ENCODE peak calls at places on chromosomes 16 and 17, in seven cellular contexts. Y, C, I, V, A, Q and Z are unnamed samples.

GRCh38 chr16:19559242-19559910 is 3.9 kb downstream of the VPS35L start:
- DNase-seq in Y (no peak), C (peak), I (peak), V (peak), A (peak), Q (no peak), Z (no peak)

GRCh38 chr16:86566601-86566965 is at the start of gene FOXC2:
- DNase-seq in Y (peak), C (peak), I (peak), V (peak), A (peak), Q (peak), Z (peak)

GRCh38 chr17:4642286-4642685 is 808 bp upstream of the ALOX15 start:
- DNase-seq in Y (no peak), C (peak), I (no peak), V (no peak), A (no peak), Q (no peak), Z (no peak)

GRCh38 chr17:41647038-41647813 is 22.9 kb upstream of the KRT17 start:
- DNase-seq in Y (no peak), C (no peak), I (no peak), V (no peak), A (no peak), Q (no peak), Z (no peak)

GRCh38 chr16:7651803-7652570 is 319.3 kb downstream of the RBFOX1 start:
- DNase-seq in Y (no peak), C (peak), I (no peak), V (no peak), A (no peak), Q (no peak), Z (no peak)

GRCh38 chr16:15829460-15829859 is 27.4 kb downstream of the MYH11 start:
- DNase-seq in Y (peak), C (peak), I (no peak), V (peak), A (no peak), Q (no peak), Z (no peak)

GRCh38 chr17:36674278-36674650 is 72.9 kb downstream of the MRM1 start:
- DNase-seq in Y (no peak), C (no peak), I (no peak), V (no peak), A (no peak), Q (peak), Z (no peak)

GRCh38 chr17:57275365-57275764 is 19.0 kb downstream of the MSI2 start:
- DNase-seq in Y (no peak), C (no peak), I (no peak), V (no peak), A (no peak), Q (no peak), Z (no peak)

GRCh38 chr17:6254036-6254435 is 180.9 kb downstream of the AIPL1 start:
- DNase-seq in Y (no peak), C (no peak), I (peak), V (peak), A (no peak), Q (no peak), Z (no peak)

GRCh38 chr16:14486520-14487303 is 143.3 kb downstream of the PARN start:
- DNase-seq in Y (peak), C (peak), I (peak), V (peak), A (peak), Q (no peak), Z (peak)

GRCh38 chr17:67022451-67022810 is 21.9 kb upstream of the CACNG1 start:
- DNase-seq in Y (no peak), C (no peak), I (no peak), V (no peak), A (no peak), Q (no peak), Z (no peak)

GRCh38 chr16:13672196-13672595 is 247.8 kb upstream of the ERCC4 start:
- DNase-seq in Y (no peak), C (peak), I (no peak), V (no peak), A (no peak), Q (no peak), Z (no peak)

GRCh38 chr16:87056083-87056482 is 261.1 kb downstream of the C16orf95 start:
- DNase-seq in Y (no peak), C (no peak), I (no peak), V (peak), A (peak), Q (no peak), Z (no peak)

GRCh38 chr17:37096071-37096470 is 147.3 kb downstream of the AATF start:
- DNase-seq in Y (no peak), C (no peak), I (no peak), V (no peak), A (no peak), Q (no peak), Z (no peak)

GRCh38 chr16:68644715-68645493 is at the start of gene CDH3:
- DNase-seq in Y (no peak), C (peak), I (no peak), V (no peak), A (no peak), Q (peak), Z (peak)

GRCh38 chr17:35373984-35374765 is 754 bp upstream of the SLFN11 start:
- DNase-seq in Y (peak), C (peak), I (no peak), V (peak), A (peak), Q (no peak), Z (no peak)

GRCh38 chr17:74213897-74214386 is 571 bp downstream of the TTYH2 start:
- DNase-seq in Y (peak), C (peak), I (no peak), V (no peak), A (no peak), Q (no peak), Z (no peak)

GRCh38 chr16:68091604-68092261 is 6.6 kb downstream of the NFATC3 start:
- DNase-seq in Y (no peak), C (no peak), I (no peak), V (peak), A (peak), Q (no peak), Z (no peak)

GRCh38 chr17:16439303-16439791 is 24.0 kb downstream of the TRPV2 start:
- DNase-seq in Y (no peak), C (no peak), I (no peak), V (peak), A (no peak), Q (no peak), Z (no peak)

GRCh38 chr16:1290860-1291575 is 18.4 kb upstream of the UBE2I start:
- DNase-seq in Y (no peak), C (no peak), I (no peak), V (no peak), A (no peak), Q (no peak), Z (no peak)

GRCh38 chr17:28509784-28510183 is 3.6 kb downstream of the FOXN1 start:
- DNase-seq in Y (no peak), C (no peak), I (no peak), V (no peak), A (no peak), Q (no peak), Z (no peak)

GRCh38 chr17:67491009-67491677 is 114.1 kb downstream of the PITPNC1 start:
- DNase-seq in Y (peak), C (peak), I (peak), V (peak), A (peak), Q (no peak), Z (no peak)

GRCh38 chr17:56020369-56020768 is 132.9 kb upstream of the ANKFN1 start:
- DNase-seq in Y (no peak), C (no peak), I (no peak), V (no peak), A (no peak), Q (no peak), Z (no peak)

GRCh38 chr16:6600167-6600566 is 732.5 kb upstream of the RBFOX1 start:
- DNase-seq in Y (no peak), C (no peak), I (no peak), V (no peak), A (no peak), Q (no peak), Z (no peak)

GRCh38 chr17:50903604-50904521 is 37.7 kb upstream of the TOB1 start:
- DNase-seq in Y (no peak), C (no peak), I (no peak), V (peak), A (no peak), Q (peak), Z (no peak)

GRCh38 chr17:58415371-58416055 is 1.8 kb downstream of the RNF43 start:
- DNase-seq in Y (peak), C (peak), I (no peak), V (no peak), A (no peak), Q (no peak), Z (no peak)

DNA sequence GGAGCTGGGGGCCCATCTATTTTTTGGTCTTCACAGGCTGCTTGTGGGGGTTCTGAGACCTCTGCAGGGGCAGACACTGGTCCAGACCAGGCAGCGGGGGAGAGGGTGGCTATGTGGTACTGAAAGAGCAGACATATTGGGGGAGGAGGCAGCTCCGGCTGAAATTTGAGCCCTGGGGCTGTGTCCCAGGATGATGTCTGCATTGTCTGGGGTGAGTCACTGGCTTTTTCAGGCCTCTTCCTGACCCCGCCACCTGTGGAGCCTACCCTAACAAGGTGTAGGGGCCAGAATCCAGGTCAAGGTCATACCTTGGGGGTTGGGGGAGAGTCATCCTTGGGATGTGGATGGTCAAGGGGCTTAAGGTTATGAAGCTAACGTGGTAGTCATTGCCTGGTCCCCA is 2.4 kb downstream of the CORO6 start:
- DNase-seq in Y (no peak), C (no peak), I (no peak), V (no peak), A (peak), Q (no peak), Z (no peak)
- TF ChIP-seq CTCF in Y (no peak), C (no peak), I (no peak), V (no peak), A (no peak), Q (no peak), Z (no peak)

DNA sequence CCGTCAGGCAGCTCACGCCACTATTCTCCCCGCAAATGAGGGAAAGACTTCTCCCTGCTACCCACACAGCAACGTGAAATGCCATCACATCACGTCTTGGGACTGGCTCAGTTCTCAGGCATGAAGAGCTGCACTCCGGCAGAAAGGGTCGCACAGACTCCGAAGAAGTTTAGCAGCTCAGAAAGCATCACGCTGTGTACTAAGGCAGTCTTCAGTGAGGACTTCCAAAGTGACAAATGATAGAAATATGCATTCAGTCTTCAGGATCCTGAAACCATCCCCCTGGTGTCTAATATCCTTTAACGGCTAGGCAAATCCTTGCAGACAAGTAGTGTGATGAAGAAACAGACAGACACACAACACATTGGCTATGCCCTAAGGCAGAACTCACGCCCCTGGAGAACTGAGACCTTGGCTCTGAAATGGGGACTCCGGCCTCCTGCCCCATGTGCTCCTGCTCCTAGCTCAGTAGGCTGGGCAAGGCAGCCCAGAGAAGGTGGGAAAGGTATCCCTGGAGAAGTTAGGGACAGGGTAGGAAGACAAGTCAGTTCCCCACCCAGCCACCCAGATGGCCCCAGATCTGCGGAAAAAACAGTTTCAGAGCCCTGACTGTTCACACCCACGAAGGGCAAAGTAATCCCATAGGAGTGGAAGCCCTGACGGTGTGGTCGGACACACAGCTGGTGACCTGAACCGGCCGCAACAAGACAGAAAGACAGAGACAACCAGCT is 1.6 kb downstream of the XYLT1 start:
- DNase-seq in Y (no peak), C (peak), I (peak), V (peak), A (peak), Q (no peak), Z (no peak)
- TF ChIP-seq CTCF in Y (no peak), C (no peak), I (no peak), V (peak), A (no peak), Q (no peak), Z (no peak)

GRCh38 chr16:46916980-46917379 is 32.8 kb downstream of the GPT2 start:
- DNase-seq in Y (no peak), C (no peak), I (no peak), V (no peak), A (no peak), Q (no peak), Z (no peak)

GRCh38 chr16:46918400-46918799 is 34.2 kb downstream of the GPT2 start:
- DNase-seq in Y (no peak), C (no peak), I (no peak), V (no peak), A (no peak), Q (no peak), Z (no peak)

GRCh38 chr16:46922239-46922638 is 38.1 kb downstream of the GPT2 start:
- DNase-seq in Y (no peak), C (no peak), I (no peak), V (no peak), A (no peak), Q (no peak), Z (no peak)

GRCh38 chr16:46920402-46921068 is 36.4 kb downstream of the GPT2 start:
- DNase-seq in Y (no peak), C (no peak), I (no peak), V (no peak), A (no peak), Q (no peak), Z (no peak)

GRCh38 chr16:46918905-46919792 is 35.0 kb downstream of the GPT2 start:
- DNase-seq in Y (no peak), C (peak), I (no peak), V (no peak), A (no peak), Q (no peak), Z (no peak)
- TF ChIP-seq CTCF in Y (no peak), C (peak), I (no peak), V (no peak), A (no peak), Q (no peak), Z (peak)

GRCh38 chr16:3094289-3095027 is 4.6 kb downstream of the ZSCAN10 start:
- DNase-seq in Y (no peak), C (peak), I (no peak), V (peak), A (peak), Q (peak), Z (no peak)
- TF ChIP-seq CTCF in Y (peak), C (peak), I (peak), V (peak), A (peak), Q (peak), Z (peak)

DNA sequence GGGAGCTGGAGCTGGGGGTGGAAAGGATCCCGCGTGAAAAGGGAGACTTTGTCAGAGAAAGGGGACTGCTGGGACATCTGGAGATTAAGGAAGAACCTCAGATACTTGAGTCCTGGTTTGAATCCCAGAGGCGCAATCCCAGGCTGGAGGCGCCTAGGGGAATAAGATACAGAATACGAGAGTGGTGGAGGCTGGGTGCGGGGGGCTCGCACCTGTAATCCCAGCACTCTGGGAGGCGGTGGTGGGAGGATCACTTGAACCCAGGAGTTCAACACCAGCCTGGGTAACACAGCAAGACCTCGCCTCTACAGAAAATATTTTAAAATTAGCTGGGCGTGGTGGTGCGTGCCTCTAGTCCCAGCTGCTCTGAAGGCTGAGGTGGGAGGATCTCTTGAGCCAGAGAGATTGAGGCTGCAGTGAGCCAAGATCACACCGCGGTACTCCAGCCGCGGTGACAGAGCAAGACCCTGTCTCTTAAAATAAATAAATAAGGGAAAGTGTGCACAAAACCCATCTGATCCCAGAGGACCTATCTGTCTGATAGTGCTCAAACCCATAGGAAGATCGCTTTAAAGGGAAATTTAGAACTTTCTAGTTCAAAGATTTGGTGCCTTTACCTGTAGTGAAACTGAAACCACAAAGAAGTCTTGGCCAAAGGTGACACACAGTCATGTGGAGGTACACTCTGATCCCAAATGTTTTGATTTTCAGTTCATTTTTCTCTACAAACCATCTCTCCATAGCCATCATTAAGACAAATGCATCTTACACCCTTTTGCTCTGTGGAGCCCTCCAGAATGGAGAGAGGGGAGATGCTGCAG is 625 bp upstream of the SCRN2 start:
- DNase-seq in Y (no peak), C (no peak), I (no peak), V (no peak), A (no peak), Q (no peak), Z (no peak)
- TF ChIP-seq CTCF in Y (no peak), C (no peak), I (no peak), V (no peak), A (peak), Q (peak), Z (peak)

DNA sequence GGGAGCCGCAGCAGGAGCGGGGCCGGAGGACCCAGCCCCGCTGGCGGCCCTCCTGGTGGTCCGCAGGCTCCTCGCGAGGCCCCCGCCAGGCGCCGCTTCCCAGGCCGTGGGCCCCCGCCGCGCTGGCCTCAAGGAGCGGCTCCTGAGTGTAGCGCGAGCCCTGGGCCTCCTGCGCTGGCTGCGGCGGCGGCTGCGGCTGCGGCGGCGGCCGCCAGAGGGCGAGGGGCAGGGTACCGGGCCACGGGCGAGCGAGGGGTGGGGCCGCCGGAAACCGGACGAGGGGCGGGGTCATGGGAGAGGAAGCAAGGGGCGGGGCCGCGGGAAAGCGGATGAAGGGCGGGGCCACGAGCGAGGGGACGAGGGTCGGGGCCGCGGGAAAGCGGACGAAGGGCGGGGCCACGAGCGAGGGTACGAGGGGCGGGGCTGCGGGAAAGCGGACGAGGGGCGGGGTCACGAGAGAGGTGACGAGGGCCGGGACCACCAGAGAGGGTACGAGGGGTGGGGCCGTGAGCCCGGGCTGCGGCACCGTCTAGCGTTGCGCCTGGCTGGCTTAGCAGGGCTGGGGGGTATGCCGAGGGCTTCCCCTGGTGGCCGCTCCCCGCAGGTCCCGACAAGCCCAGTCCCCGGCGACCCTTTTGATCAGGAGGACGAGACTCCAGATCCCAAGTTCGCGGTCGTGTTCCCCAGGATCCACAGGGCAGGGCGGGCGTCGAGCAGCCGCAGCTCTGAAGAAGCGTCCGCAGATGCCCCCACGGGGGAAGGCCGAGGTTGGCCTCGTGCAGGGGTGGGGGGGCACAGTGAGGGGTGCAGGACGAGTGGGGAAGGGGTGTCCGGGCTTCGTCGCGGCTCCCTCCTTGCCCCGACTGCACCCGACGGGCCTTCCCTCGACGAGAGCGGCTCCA is 1.7 kb downstream of the MYO15B start:
- DNase-seq in Y (peak), C (peak), I (peak), V (peak), A (peak), Q (peak), Z (peak)
- TF ChIP-seq CTCF in Y (peak), C (peak), I (no peak), V (peak), A (peak), Q (peak), Z (peak)

DNA sequence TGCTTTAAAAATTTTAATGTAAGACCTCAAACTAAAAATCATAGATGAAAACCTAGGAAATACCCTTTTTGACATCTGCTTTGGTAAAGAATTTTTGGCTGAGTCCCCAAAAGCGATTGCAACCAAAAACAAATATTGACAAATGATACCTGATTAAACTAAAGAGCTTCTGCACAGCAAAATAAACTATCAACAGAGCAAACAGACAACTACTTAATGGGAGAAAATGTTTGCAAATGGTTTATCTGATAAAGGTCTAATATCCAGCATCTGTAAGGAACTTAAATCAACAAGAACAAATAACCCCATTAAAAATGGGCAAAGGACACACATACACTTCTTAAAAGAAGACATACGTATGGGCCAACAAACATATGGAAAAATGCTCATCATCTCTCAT is 242.5 kb downstream of the BCAS3 start:
- DNase-seq in Y (no peak), C (no peak), I (no peak), V (no peak), A (no peak), Q (no peak), Z (no peak)
- TF ChIP-seq CTCF in Y (no peak), C (no peak), I (no peak), V (no peak), A (no peak), Q (no peak), Z (no peak)